ENCODE peak calls at places on chromosomes 2 and 18, in six cellular contexts. G is upper lobe of right lung; I is body of pancreas; C is CD8-positive, alpha-beta T cell; Y is choroid plexus epithelial cell; N is pancreas. Z is an unnamed sample.

GRCh38 chr2:42007596-42007995 is 40.2 kb upstream of the PKDCC start:
- DNase-seq in C (no peak), G (no peak), Y (no peak), I (no peak), N (no peak), Z (no peak)

GRCh38 chr2:173355132-173355865 is 627 bp downstream of the CDCA7 start:
- DNase-seq in C (peak), G (peak), N (no peak), I (peak), Y (peak), Z (peak)

GRCh38 chr2:159484537-159484936 is 131.8 kb downstream of the BAZ2B start:
- DNase-seq in N (peak), Y (no peak), G (no peak), I (peak), C (no peak), Z (no peak)

GRCh38 chr2:168766600-168766999 is 35.8 kb upstream of the NOSTRIN start:
- DNase-seq in N (no peak), Y (no peak), I (no peak), C (no peak), G (no peak), Z (peak)

GRCh38 chr2:169862816-169863215 is 35.6 kb downstream of the UBR3 start:
- DNase-seq in G (no peak), N (no peak), Y (peak), I (no peak), C (no peak), Z (no peak)

GRCh38 chr2:146123714-146124113 is 1603.8 kb upstream of the ZEB2 start:
- DNase-seq in Y (peak), G (no peak), C (no peak), N (no peak), I (no peak), Z (no peak)

GRCh38 chr2:102301867-102302362 is 9.4 kb upstream of the IL1RL1 start:
- DNase-seq in C (peak), G (no peak), N (no peak), I (no peak), Y (peak), Z (peak)

GRCh38 chr2:129741623-129742022 is 237.8 kb upstream of the RAB6C start:
- DNase-seq in Y (no peak), N (peak), G (no peak), I (peak), C (no peak), Z (no peak)

GRCh38 chr2:22355816-22356433 is 1029.1 kb upstream of the KLHL29 start:
- DNase-seq in Y (peak), G (no peak), N (peak), I (peak), C (peak), Z (peak)

GRCh38 chr2:168801961-168802824 is at the start of gene NOSTRIN:
- DNase-seq in N (peak), Y (peak), I (peak), C (no peak), G (no peak), Z (peak)

GRCh38 chr2:42794271-42795046 is 2.1 kb upstream of the HAAO start:
- DNase-seq in I (peak), C (no peak), Y (peak), G (no peak), N (peak), Z (no peak)

GRCh38 chr2:196609806-196610205 is 29.7 kb upstream of the CCDC150 start:
- DNase-seq in N (no peak), Y (no peak), G (no peak), C (no peak), I (no peak), Z (no peak)

GRCh38 chr18:57797209-57797651 is 5.9 kb downstream of the ATP8B1 start:
- DNase-seq in I (peak), N (peak), C (no peak), G (no peak), Y (no peak), Z (no peak)

GRCh38 chr2:19228720-19229119 is 129.7 kb downstream of the OSR1 start:
- DNase-seq in C (no peak), G (no peak), N (no peak), Y (no peak), I (no peak), Z (peak)

GRCh38 chr2:119860924-119861323 is 101.2 kb downstream of the PTPN4 start:
- DNase-seq in I (no peak), C (no peak), Y (no peak), N (no peak), G (no peak), Z (no peak)

GRCh38 chr2:118983133-118983532 is 41.1 kb downstream of the MARCO start:
- DNase-seq in G (no peak), Y (no peak), I (no peak), N (no peak), C (no peak), Z (no peak)

GRCh38 chr18:47528343-47528742 is 276.9 kb upstream of the SKOR2 start:
- DNase-seq in I (no peak), G (no peak), Y (no peak), C (no peak), N (no peak), Z (no peak)

GRCh38 chr2:127700527-127701192 is 637 bp upstream of the SFT2D3 start:
- DNase-seq in I (no peak), N (no peak), Y (no peak), C (no peak), G (peak), Z (peak)

DNA sequence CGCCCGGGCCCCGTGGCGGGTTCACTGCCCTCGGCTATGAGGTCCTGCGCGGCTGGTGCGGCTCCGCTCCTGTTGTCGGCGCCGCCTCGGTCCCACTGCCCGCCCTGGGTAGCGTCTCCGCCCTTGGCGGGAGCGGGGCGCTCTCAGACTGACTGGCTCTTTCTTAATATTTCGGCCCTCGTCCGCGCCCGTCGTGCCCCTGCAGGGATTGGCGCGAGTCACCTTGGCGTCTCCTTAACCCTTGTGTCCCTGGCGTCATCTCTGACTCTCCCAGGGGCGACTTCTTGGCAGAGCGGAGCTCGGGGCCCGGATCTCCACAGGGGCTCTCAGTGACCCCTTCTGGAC is 1.3 kb downstream of the PTMA start:
- DNase-seq in C (no peak), G (peak), Y (peak), I (peak), N (peak), Z (peak)
- H3K4me3 ChIP-seq in C (peak), G (peak), Y (peak), I (peak), N (peak), Z (peak)

GRCh38 chr2:157876066-157876770 is at the start of gene ACVR1:
- DNase-seq in N (peak), G (peak), C (peak), I (peak), Y (peak), Z (peak)
- TF ChIP-seq CTCF in N (no peak), G (peak), C (peak), I (peak), Y (peak), Z (no peak)

GRCh38 chr2:105887246-105887645 is 142.5 kb downstream of the NCK2 start:
- DNase-seq in N (no peak), G (no peak), Y (peak), I (no peak), C (no peak), Z (no peak)
- H3K4me3 ChIP-seq in N (no peak), G (no peak), Y (no peak), I (no peak), C (no peak), Z (no peak)

GRCh38 chr2:63840081-63840784 is 1.5 kb upstream of the UGP2 start:
- DNase-seq in Y (peak), C (no peak), N (peak), I (no peak), G (no peak), Z (peak)
- TF ChIP-seq CTCF in Y (no peak), C (no peak), N (no peak), I (no peak), G (peak), Z (no peak)

DNA sequence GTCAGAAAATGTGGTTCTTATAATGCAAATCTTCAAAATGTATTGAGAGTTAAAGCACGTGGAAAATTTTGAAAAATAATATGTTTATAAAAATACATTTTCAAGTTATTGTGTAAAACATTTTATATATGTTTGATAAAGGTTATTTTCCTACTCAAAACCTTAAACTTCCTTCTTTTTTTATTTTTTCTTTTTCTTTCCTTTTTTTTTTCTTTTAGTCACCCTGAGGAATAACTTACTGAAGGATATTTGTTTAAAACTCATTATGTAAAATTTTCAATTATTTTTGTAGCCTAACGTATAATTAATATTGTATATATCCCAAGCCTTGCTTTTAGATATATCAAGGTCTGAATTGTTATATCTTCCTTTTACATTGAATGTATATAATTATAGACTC is 346.8 kb upstream of the GYPC start:
- DNase-seq in G (no peak), N (no peak), C (no peak), Y (no peak), I (no peak), Z (no peak)
- H3K4me3 ChIP-seq in G (no peak), N (no peak), C (no peak), Y (no peak), I (no peak), Z (no peak)

Z was measured in epithelial cell of esophagus.